ENCODE peak calls at places on chromosomes 16 and 17, in ten cellular contexts. F is colonic mucosa; W is PC-3; E is WTC11; K is CD4-positive, alpha-beta T cell; M is epithelial cell of esophagus; D is RWPE1; V is mucosa of descending colon; S is nephron progenitor cell; G is right lobe of liver. R is an unnamed sample.

GRCh38 chr17:69447726-69448125 is 33.2 kb downstream of the MAP2K6 start:
- DNase-seq in F (no peak), W (no peak), E (no peak), K (no peak), M (no peak), D (no peak), V (no peak), S (no peak), G (no peak), R (no peak)

GRCh38 chr17:47305302-47305923 is 18.3 kb upstream of the EFCAB13 start:
- DNase-seq in F (no peak), W (peak), E (no peak), K (no peak), M (peak), D (peak), V (no peak), S (no peak), G (no peak), R (no peak)

GRCh38 chr17:17763734-17764133 is 73.1 kb downstream of the SREBF1 start:
- DNase-seq in F (no peak), W (no peak), E (no peak), K (no peak), M (no peak), D (no peak), V (no peak), S (no peak), G (no peak), R (no peak)

GRCh38 chr16:17224859-17225258 is 245.9 kb downstream of the XYLT1 start:
- DNase-seq in F (peak), W (no peak), E (no peak), K (no peak), M (no peak), D (no peak), V (no peak), S (no peak), G (no peak), R (no peak)

GRCh38 chr17:44222112-44222869 is 2.8 kb upstream of the UBTF start:
- DNase-seq in F (peak), W (peak), E (peak), K (no peak), M (peak), D (peak), V (peak), S (peak), G (peak), R (peak)

GRCh38 chr17:9668532-9668931 is 23.2 kb downstream of the USP43 start:
- DNase-seq in F (no peak), W (peak), E (no peak), K (no peak), M (peak), D (peak), V (no peak), S (peak), G (no peak), R (no peak)

GRCh38 chr16:24273511-24273910 is 17.4 kb downstream of the CACNG3 start:
- DNase-seq in F (no peak), W (peak), E (no peak), K (no peak), M (peak), D (peak), V (no peak), S (no peak), G (no peak), R (no peak)

GRCh38 chr16:49542391-49542891 is 168.8 kb downstream of the C16orf78 start:
- DNase-seq in F (no peak), W (no peak), E (no peak), K (no peak), M (no peak), D (no peak), V (no peak), S (no peak), G (no peak), R (peak)

GRCh38 chr17:16286009-16286946 is 67.0 kb downstream of the CENPV start:
- DNase-seq in F (peak), W (peak), E (no peak), K (peak), M (peak), D (peak), V (peak), S (peak), G (peak), R (peak)

GRCh38 chr17:79654350-79654959 is 43.6 kb upstream of the RBFOX3 start:
- DNase-seq in F (no peak), W (no peak), E (no peak), K (no peak), M (no peak), D (no peak), V (no peak), S (no peak), G (no peak), R (no peak)

GRCh38 chr16:66549284-66550131 is at the start of gene TK2:
- DNase-seq in F (peak), W (peak), E (peak), K (peak), M (peak), D (peak), V (peak), S (peak), G (peak), R (peak)

GRCh38 chr17:66307257-66307656 is 4.8 kb downstream of the PRKCA start:
- DNase-seq in F (no peak), W (no peak), E (no peak), K (no peak), M (no peak), D (no peak), V (no peak), S (no peak), G (no peak), R (no peak)

GRCh38 chr16:66189951-66190350 is 176.5 kb upstream of the CDH5 start:
- DNase-seq in F (no peak), W (peak), E (no peak), K (no peak), M (peak), D (peak), V (no peak), S (no peak), G (no peak), R (no peak)

GRCh38 chr17:321386-321941 is 31.1 kb downstream of the RPH3AL start:
- DNase-seq in F (no peak), W (no peak), E (no peak), K (no peak), M (no peak), D (no peak), V (no peak), S (no peak), G (peak), R (peak)

GRCh38 chr17:61410100-61410551 is 10.5 kb downstream of the TBX2 start:
- DNase-seq in F (no peak), W (no peak), E (no peak), K (no peak), M (no peak), D (no peak), V (no peak), S (no peak), G (peak), R (peak)

GRCh38 chr17:41212524-41213169 is 13.8 kb upstream of the KRTAP9-2 start:
- DNase-seq in F (no peak), W (peak), E (no peak), K (no peak), M (no peak), D (no peak), V (peak), S (no peak), G (no peak), R (peak)

GRCh38 chr16:50372611-50373344 is 4.0 kb upstream of the BRD7 start:
- DNase-seq in F (no peak), W (peak), E (no peak), K (no peak), M (peak), D (peak), V (no peak), S (no peak), G (no peak), R (peak)

GRCh38 chr17:75048396-75048933 is 1.4 kb downstream of the KCTD2 start:
- DNase-seq in F (no peak), W (peak), E (no peak), K (no peak), M (no peak), D (no peak), V (no peak), S (no peak), G (peak), R (no peak)

GRCh38 chr16:31214705-31215286 is 877 bp downstream of the TRIM72 start:
- DNase-seq in F (no peak), W (no peak), E (peak), K (no peak), M (no peak), D (no peak), V (no peak), S (peak), G (no peak), R (peak)

GRCh38 chr16:87487361-87487924 is 5.4 kb downstream of the ZCCHC14 start:
- DNase-seq in F (peak), W (no peak), E (peak), K (no peak), M (peak), D (peak), V (peak), S (no peak), G (peak), R (peak)

GRCh38 chr17:31858647-31859486 is at the start of gene COPRS:
- DNase-seq in F (peak), W (peak), E (peak), K (peak), M (peak), D (peak), V (peak), S (peak), G (peak), R (peak)

GRCh38 chr16:27355610-27356009 is 41.8 kb downstream of the IL4R start:
- DNase-seq in F (peak), W (peak), E (peak), K (peak), M (peak), D (no peak), V (peak), S (peak), G (peak), R (no peak)

GRCh38 chr17:42554250-42555121 is 1.8 kb downstream of the HSD17B1 start:
- DNase-seq in F (peak), W (peak), E (peak), K (peak), M (peak), D (no peak), V (peak), S (peak), G (peak), R (peak)

GRCh38 chr17:12712415-12712814 is 46.7 kb downstream of the MYOCD start:
- DNase-seq in F (no peak), W (no peak), E (no peak), K (no peak), M (no peak), D (no peak), V (no peak), S (no peak), G (no peak), R (no peak)

GRCh38 chr16:55444754-55445485 is 34.1 kb upstream of the MMP2 start:
- DNase-seq in F (peak), W (no peak), E (no peak), K (no peak), M (no peak), D (no peak), V (peak), S (no peak), G (peak), R (no peak)

GRCh38 chr16:31438414-31438813 is 4.2 kb downstream of the ZNF843 start:
- DNase-seq in F (no peak), W (no peak), E (no peak), K (no peak), M (no peak), D (no peak), V (no peak), S (no peak), G (no peak), R (no peak)

DNA sequence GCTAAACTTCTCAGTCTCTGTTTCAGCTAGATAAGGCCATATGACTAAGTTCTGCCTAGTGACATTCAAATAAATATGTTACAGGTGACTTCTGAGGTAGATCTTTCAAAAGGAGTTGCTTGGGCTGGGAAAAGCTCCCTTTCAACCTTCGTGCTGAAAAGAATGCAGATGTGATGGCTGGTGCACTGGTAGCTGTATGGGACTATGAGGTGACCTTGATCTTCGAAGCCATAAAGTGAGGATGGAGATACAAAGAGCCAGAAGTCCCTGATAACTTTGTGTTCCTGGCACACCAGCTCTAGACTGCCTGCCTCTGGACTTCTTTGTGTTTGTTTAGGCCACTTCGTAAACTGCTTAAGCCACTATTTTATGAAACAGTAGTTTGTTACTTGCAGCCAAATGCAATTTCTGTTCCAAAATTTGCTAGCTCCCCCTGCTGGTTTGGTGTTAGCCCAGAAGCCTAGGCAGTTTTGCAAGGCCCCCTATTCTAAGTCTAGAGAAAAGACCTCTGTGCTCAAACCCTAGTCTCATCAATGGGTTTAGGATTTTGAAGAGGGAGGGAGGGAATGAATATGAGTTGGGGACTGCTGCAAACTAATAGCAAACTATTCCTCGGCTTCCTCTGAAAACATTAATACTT is 23.3 kb upstream of the ERCC4 start:
- DNase-seq in F (no peak), W (peak), E (no peak), K (no peak), M (no peak), D (no peak), V (no peak), S (no peak), G (no peak), R (no peak)
- TF ChIP-seq CTCF in F (no peak), W (peak), E (no peak), K (no peak), M (peak), D (no peak), V (no peak), S (no peak), G (no peak), R (no peak)

GRCh38 chr16:58411336-58411735 is 19.1 kb downstream of the GINS3 start:
- DNase-seq in F (no peak), W (no peak), E (no peak), K (no peak), M (no peak), D (no peak), V (no peak), S (no peak), G (no peak), R (no peak)

GRCh38 chr16:58409316-58409973 is 17.2 kb downstream of the GINS3 start:
- DNase-seq in F (no peak), W (peak), E (no peak), K (no peak), M (peak), D (peak), V (no peak), S (no peak), G (no peak), R (no peak)

GRCh38 chr16:58414938-58415451 is 22.7 kb downstream of the GINS3 start:
- DNase-seq in F (no peak), W (no peak), E (no peak), K (no peak), M (no peak), D (no peak), V (no peak), S (no peak), G (no peak), R (no peak)

GRCh38 chr16:58413359-58413758 is 21.1 kb downstream of the GINS3 start:
- DNase-seq in F (no peak), W (no peak), E (no peak), K (no peak), M (no peak), D (no peak), V (no peak), S (no peak), G (no peak), R (no peak)

DNA sequence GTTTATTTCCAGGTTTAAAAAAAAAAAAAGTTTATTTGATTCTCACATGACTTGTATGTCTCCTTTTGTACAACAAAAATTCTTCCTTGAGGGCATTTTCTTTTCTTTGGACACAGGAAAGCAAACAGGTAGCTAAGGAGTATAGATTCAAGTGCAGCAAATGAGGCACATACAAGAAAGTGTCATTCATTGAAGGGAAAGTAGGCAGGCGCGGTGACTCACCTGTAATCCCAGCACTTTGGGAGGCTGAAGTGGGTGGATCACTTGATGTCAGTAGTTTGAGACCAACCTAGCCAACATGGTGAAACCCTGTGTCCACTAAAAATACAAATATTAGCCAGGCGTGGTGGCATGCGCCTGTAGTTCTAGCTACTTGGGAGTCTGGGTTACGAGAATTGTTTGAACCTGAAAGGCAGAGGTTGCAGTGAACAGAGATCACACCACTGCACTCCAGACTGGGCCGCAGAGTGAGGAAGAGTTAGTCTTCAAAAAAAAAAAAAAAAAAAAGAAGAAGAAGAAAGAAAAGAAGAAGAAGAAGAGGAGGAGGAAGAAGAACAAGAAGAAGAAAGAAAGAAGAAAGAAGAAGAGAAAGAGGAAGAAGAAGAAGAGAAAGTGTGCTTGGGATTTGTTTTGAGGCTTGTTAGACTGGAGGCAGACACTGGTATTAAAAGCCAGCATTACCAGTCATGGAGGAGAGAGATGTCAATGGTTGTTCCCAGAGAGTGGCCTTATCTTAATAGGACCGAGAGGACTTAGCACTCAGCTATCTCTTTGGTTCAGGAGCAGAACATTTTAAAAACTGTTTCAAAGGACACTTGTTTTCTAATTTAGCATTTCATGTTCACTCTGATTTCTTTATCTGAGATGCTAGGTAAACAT is 19.7 kb downstream of the GINS3 start:
- DNase-seq in F (no peak), W (peak), E (no peak), K (no peak), M (peak), D (no peak), V (no peak), S (no peak), G (no peak), R (no peak)
- TF ChIP-seq CTCF in F (no peak), W (no peak), E (no peak), K (no peak), M (no peak), D (no peak), V (no peak), S (no peak), G (no peak), R (no peak)

GRCh38 chr17:19397556-19398041 is 10.6 kb upstream of the MFAP4 start:
- DNase-seq in F (peak), W (no peak), E (peak), K (no peak), M (peak), D (no peak), V (no peak), S (no peak), G (no peak), R (no peak)
- TF ChIP-seq CTCF in F (no peak), W (no peak), E (peak), K (no peak), M (no peak), D (no peak), V (no peak), S (no peak), G (no peak), R (no peak)

DNA sequence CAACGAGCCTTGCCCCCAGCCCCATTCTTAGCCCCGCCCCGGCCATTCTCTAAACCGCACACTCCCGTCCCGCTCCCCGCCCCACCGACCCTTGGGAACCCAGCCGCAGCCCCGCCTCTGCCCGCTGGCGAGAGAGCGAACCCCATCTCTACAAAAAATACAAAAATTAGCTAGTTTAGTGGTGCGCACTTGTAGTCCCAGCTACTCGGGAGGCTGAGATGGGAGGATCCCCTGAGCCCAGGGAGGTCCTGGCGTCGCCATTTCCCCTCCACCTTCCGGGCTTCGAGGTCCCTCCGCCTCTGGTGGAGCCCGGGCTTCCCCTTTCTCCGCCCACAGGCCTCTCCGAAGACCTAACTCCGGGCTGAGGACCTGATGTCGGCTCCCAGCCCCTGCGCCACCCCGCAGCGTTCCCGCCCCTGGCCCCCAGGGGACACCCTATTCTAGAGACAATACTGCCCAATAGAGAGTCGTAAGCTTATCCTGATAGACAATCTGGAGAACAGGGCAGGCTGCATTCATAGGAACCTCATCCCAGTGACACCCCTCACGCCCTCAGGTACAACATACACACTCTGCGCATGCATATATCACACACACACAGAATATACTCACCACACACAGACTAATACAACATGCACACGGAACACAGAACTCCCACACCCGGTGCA is 483 bp upstream of the PROCA1 start:
- DNase-seq in F (peak), W (no peak), E (peak), K (peak), M (no peak), D (no peak), V (peak), S (peak), G (peak), R (peak)
- TF ChIP-seq CTCF in F (no peak), W (no peak), E (no peak), K (no peak), M (no peak), D (no peak), V (no peak), S (no peak), G (no peak), R (no peak)